ENCODE peak calls at places on chromosomes 16 and 17, in six cellular contexts. V, G, M, Q, H and B are unnamed samples.

GRCh38 chr17:55348749-55349354 is 72.8 kb downstream of the MMD start:
- DNase-seq in G (peak; percentile 77), M (peak; percentile 13), H (peak; percentile 46), V (no peak), Q (peak; percentile 43), B (peak; percentile 53)

GRCh38 chr17:63446218-63446980 is at the start of gene CYB561:
- DNase-seq in G (peak; percentile 82), M (no peak), H (peak; percentile 56), Q (peak; percentile 29), V (no peak), B (peak; percentile 82)

GRCh38 chr17:39787038-39787437 is 49.3 kb downstream of the GRB7 start:
- DNase-seq in M (no peak), G (no peak), H (no peak), V (no peak), Q (no peak), B (no peak)

GRCh38 chr16:56047307-56048234 is 143.7 kb upstream of the GNAO1 start:
- DNase-seq in V (no peak), G (no peak), Q (no peak), H (no peak), M (no peak), B (no peak)

GRCh38 chr17:82090549-82091263 is 7.3 kb downstream of the FASN start:
- DNase-seq in V (no peak), Q (no peak), G (no peak), M (no peak), H (no peak), B (no peak)

GRCh38 chr16:75305364-75306101 is 54.1 kb upstream of the BCAR1 start:
- DNase-seq in M (peak; percentile 100), G (no peak), V (peak; percentile 100), Q (peak; percentile 100), H (no peak), B (no peak)

GRCh38 chr16:29198731-29199521 is 207.6 kb downstream of the NPIPB11 start:
- DNase-seq in M (no peak), H (no peak), V (no peak), Q (no peak), G (no peak), B (no peak)

GRCh38 chr17:67477687-67478086 is 100.6 kb downstream of the PITPNC1 start:
- DNase-seq in V (no peak), G (no peak), M (peak; percentile 53), Q (peak; percentile 80), H (no peak), B (no peak)

GRCh38 chr17:38892083-38892482 is 22.2 kb downstream of the LASP1 start:
- DNase-seq in M (no peak), G (no peak), V (no peak), H (no peak), Q (no peak), B (no peak)

GRCh38 chr17:42543190-42544079 is 7.4 kb downstream of the NAGLU start:
- DNase-seq in V (no peak), G (no peak), M (no peak), Q (no peak), H (no peak), B (no peak)

GRCh38 chr17:42720996-42721583 is 23.8 kb downstream of the EZH1 start:
- DNase-seq in G (peak; percentile 87), M (peak; percentile 74), Q (peak; percentile 71), V (no peak), H (peak; percentile 18), B (peak; percentile 21)

GRCh38 chr17:43428524-43428923 is 29.7 kb downstream of the ARL4D start:
- DNase-seq in H (no peak), Q (no peak), G (no peak), V (no peak), M (no peak), B (no peak)

DNA sequence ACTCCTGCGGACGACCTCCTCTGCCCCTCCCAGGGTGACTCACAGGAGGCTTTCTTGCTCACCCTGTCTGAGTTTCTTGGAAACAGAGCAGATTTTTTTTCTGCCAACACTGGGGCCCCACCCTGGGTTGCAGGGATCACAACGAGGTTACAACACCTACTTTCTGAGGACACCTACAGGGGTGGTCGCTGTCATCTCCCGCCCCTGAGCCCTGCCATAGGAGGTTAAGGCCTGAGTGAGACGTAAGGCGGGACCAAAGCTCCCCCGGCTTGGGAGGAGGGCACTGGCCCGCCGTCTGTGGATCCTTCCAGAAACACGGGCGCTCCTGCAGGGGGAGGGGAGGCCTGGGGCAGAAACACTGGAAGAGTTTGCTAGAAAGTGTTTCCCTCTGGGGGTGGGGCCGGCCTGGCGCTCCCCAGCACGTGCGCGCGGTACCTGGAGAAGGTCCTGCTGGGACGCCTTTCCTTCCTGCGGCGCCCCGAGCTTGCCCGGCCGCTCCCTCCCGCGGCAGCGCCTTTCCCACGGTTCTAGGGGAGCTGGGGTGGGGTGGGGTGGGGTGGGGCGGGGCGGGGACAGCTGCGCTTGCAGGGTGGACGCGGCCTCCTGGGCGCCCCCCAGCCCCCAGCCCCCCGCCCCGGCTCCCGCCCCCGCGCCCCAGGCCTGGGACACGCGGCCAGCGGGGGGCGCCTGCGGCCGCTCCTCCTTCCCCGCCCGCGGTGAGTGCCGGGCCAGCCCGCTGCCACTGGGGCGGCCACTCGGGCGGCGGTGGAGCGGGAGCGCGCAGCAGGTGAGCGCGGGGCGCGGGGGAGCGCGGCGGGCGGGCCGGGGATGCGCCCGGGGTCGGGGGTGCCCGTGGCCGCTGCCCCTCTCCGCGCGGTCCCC is 20.7 kb upstream of the ADCY7 start:
- DNase-seq in M (peak; percentile 48), G (peak; percentile 48), H (no peak), V (no peak), Q (peak; percentile 45), B (peak; percentile 72)
- TF ChIP-seq CTCF in M (peak; percentile 62), G (peak; percentile 29), H (no peak), V (no peak), Q (peak; percentile 26), B (no peak)

GRCh38 chr16:68070249-68070725 is 14.9 kb upstream of the NFATC3 start:
- DNase-seq in M (no peak), H (no peak), G (no peak), Q (no peak), V (no peak), B (no peak)
- TF ChIP-seq CTCF in M (no peak), H (no peak), G (no peak), Q (no peak), V (no peak), B (no peak)

GRCh38 chr17:17994271-17994670 is 21.6 kb downstream of the DRC3 start:
- DNase-seq in H (peak; percentile 26), M (no peak), Q (no peak), G (peak; percentile 91), V (no peak), B (peak; percentile 43)
- TF ChIP-seq CTCF in H (peak; percentile 48), M (peak; percentile 66), Q (peak; percentile 39), G (peak; percentile 78), V (peak; percentile 28), B (peak; percentile 37)

DNA sequence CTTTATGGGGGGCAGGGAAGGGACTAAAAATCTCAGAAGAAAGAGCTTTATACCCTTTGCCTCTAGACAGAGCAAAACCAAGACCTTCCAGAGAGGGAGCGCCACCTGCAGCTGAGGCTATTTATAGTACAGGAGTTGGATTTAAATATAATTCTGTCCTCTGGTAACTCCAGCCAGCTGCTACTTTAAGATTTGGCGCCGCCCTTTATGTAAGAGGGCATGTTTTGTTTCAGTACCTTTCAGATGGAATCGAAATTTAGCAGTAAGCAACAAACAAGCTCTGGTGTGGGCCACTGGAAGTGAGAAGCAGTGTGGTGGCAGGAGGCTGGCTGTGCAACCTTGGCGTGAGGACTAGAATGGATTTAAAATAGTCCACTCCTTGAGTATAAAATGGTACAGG is 5.2 kb upstream of the GUCY2D start:
- DNase-seq in H (no peak), M (peak; percentile 28), G (peak; percentile 90), V (no peak), Q (peak; percentile 36), B (no peak)
- TF ChIP-seq CTCF in H (peak; percentile 50), M (peak; percentile 65), G (peak; percentile 68), V (peak; percentile 57), Q (peak; percentile 56), B (peak; percentile 25)

GRCh38 chr16:69565611-69566436 is at the start of gene NFAT5:
- DNase-seq in H (peak; percentile 96), Q (peak; percentile 74), V (no peak), M (peak; percentile 57), G (peak; percentile 93), B (peak; percentile 92)
- TF ChIP-seq CTCF in H (peak; percentile 33), Q (no peak), V (no peak), M (peak; percentile 25), G (peak; percentile 3), B (no peak)

GRCh38 chr16:28096974-28097373 is 33.5 kb upstream of the GSG1L start:
- DNase-seq in Q (no peak), G (no peak), H (no peak), M (no peak), V (no peak), B (no peak)
- TF ChIP-seq CTCF in Q (no peak), G (no peak), H (no peak), M (no peak), V (no peak), B (no peak)

GRCh38 chr17:21164226-21165019 is 37.7 kb downstream of the DHRS7B start:
- DNase-seq in Q (no peak), G (no peak), H (no peak), V (no peak), M (no peak), B (no peak)
- TF ChIP-seq CTCF in Q (no peak), G (peak; percentile 11), H (no peak), V (no peak), M (no peak), B (no peak)

GRCh38 chr17:11996722-11997146 is 541 bp downstream of the ZNF18 start:
- DNase-seq in M (peak; percentile 48), H (no peak), V (no peak), Q (peak; percentile 28), G (peak; percentile 70), B (no peak)

GRCh38 chr17:11997972-11998233 is 628 bp upstream of the ZNF18 start:
- DNase-seq in Q (no peak), M (no peak), H (no peak), G (no peak), V (no peak), B (no peak)

GRCh38 chr17:11991461-11991860 is 5.8 kb downstream of the ZNF18 start:
- DNase-seq in H (no peak), V (no peak), Q (no peak), M (no peak), G (peak; percentile 54), B (no peak)

GRCh38 chr17:11999715-12000114 is 2.4 kb upstream of the ZNF18 start:
- DNase-seq in H (no peak), V (no peak), G (no peak), M (no peak), Q (no peak), B (no peak)

GRCh38 chr17:11997147-11997971 is at the start of gene ZNF18:
- DNase-seq in Q (peak; percentile 90), H (peak; percentile 86), V (peak; percentile 29), M (peak; percentile 90), G (peak; percentile 97), B (peak; percentile 97)
- TF ChIP-seq CTCF in Q (peak; percentile 3), H (no peak), V (no peak), M (peak; percentile 32), G (no peak), B (no peak)